ENCODE peak calls at places on chromosomes 13 and 19, in nine cellular contexts. One of them, this sample, is unnamed.

GRCh38 chr19:16204005-16204294 is 6.2 kb downstream of the AP1M1 start:
- DNase-seq in GM23338: no peak
- DNase-seq in CD4-positive, alpha-beta memory T cell: no peak
- DNase-seq in SK-N-SH: peak; percentile 15
- DNase-seq in A549: no peak
- DNase-seq in A673: no peak
- DNase-seq in neuronal stem cell: no peak
- DNase-seq in HFF-Myc: no peak
- DNase-seq in astrocyte of the spinal cord: no peak
- DNase-seq in this sample: peak; percentile 25

GRCh38 chr19:45442927-45443461 is 19.3 kb upstream of the ERCC1 start:
- DNase-seq in GM23338: peak; percentile 69
- DNase-seq in CD4-positive, alpha-beta memory T cell: peak; percentile 76
- DNase-seq in SK-N-SH: peak; percentile 59
- DNase-seq in A549: no peak
- DNase-seq in A673: peak; percentile 90
- DNase-seq in neuronal stem cell: no peak
- DNase-seq in HFF-Myc: no peak
- DNase-seq in astrocyte of the spinal cord: peak; percentile 41
- DNase-seq in this sample: peak; percentile 55

GRCh38 chr19:22335716-22336115 is 49.5 kb downstream of the ZNF729 start:
- DNase-seq in GM23338: no peak
- DNase-seq in CD4-positive, alpha-beta memory T cell: no peak
- DNase-seq in SK-N-SH: no peak
- DNase-seq in A549: no peak
- DNase-seq in A673: no peak
- DNase-seq in neuronal stem cell: no peak
- DNase-seq in HFF-Myc: no peak
- DNase-seq in astrocyte of the spinal cord: no peak
- DNase-seq in this sample: no peak

GRCh38 chr19:58275564-58275963 is 3.2 kb upstream of the ZNF8 start:
- DNase-seq in GM23338: no peak
- DNase-seq in CD4-positive, alpha-beta memory T cell: no peak
- DNase-seq in SK-N-SH: no peak
- DNase-seq in A549: no peak
- DNase-seq in A673: no peak
- DNase-seq in neuronal stem cell: no peak
- DNase-seq in HFF-Myc: no peak
- DNase-seq in astrocyte of the spinal cord: no peak
- DNase-seq in this sample: no peak

GRCh38 chr19:15091918-15092753 is 10.1 kb downstream of the OR1I1 start:
- DNase-seq in GM23338: peak; percentile 91
- DNase-seq in CD4-positive, alpha-beta memory T cell: peak; percentile 56
- DNase-seq in SK-N-SH: peak; percentile 50
- DNase-seq in A549: no peak
- DNase-seq in A673: peak; percentile 81
- DNase-seq in neuronal stem cell: peak; percentile 72
- DNase-seq in HFF-Myc: peak; percentile 62
- DNase-seq in astrocyte of the spinal cord: peak; percentile 70
- DNase-seq in this sample: peak; percentile 67

GRCh38 chr19:16441661-16442071 is 30.1 kb downstream of the EPS15L1 start:
- DNase-seq in GM23338: peak; percentile 80
- DNase-seq in CD4-positive, alpha-beta memory T cell: no peak
- DNase-seq in SK-N-SH: peak; percentile 75
- DNase-seq in A549: peak; percentile 24
- DNase-seq in A673: peak; percentile 37
- DNase-seq in neuronal stem cell: peak; percentile 38
- DNase-seq in HFF-Myc: no peak
- DNase-seq in astrocyte of the spinal cord: no peak
- DNase-seq in this sample: peak; percentile 92

GRCh38 chr13:108328848-108329247 is 59.3 kb downstream of the TNFSF13B start:
- DNase-seq in GM23338: no peak
- DNase-seq in CD4-positive, alpha-beta memory T cell: no peak
- DNase-seq in SK-N-SH: no peak
- DNase-seq in A549: no peak
- DNase-seq in A673: no peak
- DNase-seq in neuronal stem cell: no peak
- DNase-seq in HFF-Myc: no peak
- DNase-seq in astrocyte of the spinal cord: no peak
- DNase-seq in this sample: no peak

GRCh38 chr19:17579523-17580244 is 24.2 kb downstream of the COLGALT1 start:
- DNase-seq in GM23338: peak; percentile 97
- DNase-seq in CD4-positive, alpha-beta memory T cell: no peak
- DNase-seq in SK-N-SH: peak; percentile 92
- DNase-seq in A549: peak; percentile 73
- DNase-seq in A673: peak; percentile 50
- DNase-seq in neuronal stem cell: peak; percentile 45
- DNase-seq in HFF-Myc: no peak
- DNase-seq in astrocyte of the spinal cord: peak; percentile 39
- DNase-seq in this sample: peak; percentile 94

GRCh38 chr19:13149628-13150186 is 468 bp downstream of the STX10 start:
- DNase-seq in GM23338: peak; percentile 76
- DNase-seq in CD4-positive, alpha-beta memory T cell: no peak
- DNase-seq in SK-N-SH: peak; percentile 66
- DNase-seq in A549: no peak
- DNase-seq in A673: peak; percentile 57
- DNase-seq in neuronal stem cell: peak; percentile 27
- DNase-seq in HFF-Myc: no peak
- DNase-seq in astrocyte of the spinal cord: peak; percentile 47
- DNase-seq in this sample: no peak

GRCh38 chr19:16588824-16589577 is 16.8 kb upstream of the SLC35E1 start:
- DNase-seq in GM23338: no peak
- DNase-seq in CD4-positive, alpha-beta memory T cell: no peak
- DNase-seq in SK-N-SH: no peak
- DNase-seq in A549: no peak
- DNase-seq in A673: no peak
- DNase-seq in neuronal stem cell: no peak
- DNase-seq in HFF-Myc: no peak
- DNase-seq in astrocyte of the spinal cord: no peak
- DNase-seq in this sample: peak; percentile 37

GRCh38 chr13:102878491-102878890 is 32.7 kb downstream of the ERCC5 start:
- DNase-seq in GM23338: peak; percentile 18
- DNase-seq in CD4-positive, alpha-beta memory T cell: no peak
- DNase-seq in SK-N-SH: no peak
- DNase-seq in A549: no peak
- DNase-seq in A673: no peak
- DNase-seq in neuronal stem cell: peak; percentile 29
- DNase-seq in HFF-Myc: no peak
- DNase-seq in astrocyte of the spinal cord: peak; percentile 58
- DNase-seq in this sample: no peak

GRCh38 chr13:41496420-41497234 is 39.3 kb downstream of the RGCC start:
- DNase-seq in GM23338: no peak
- DNase-seq in CD4-positive, alpha-beta memory T cell: no peak
- DNase-seq in SK-N-SH: no peak
- DNase-seq in A549: no peak
- DNase-seq in A673: no peak
- DNase-seq in neuronal stem cell: no peak
- DNase-seq in HFF-Myc: no peak
- DNase-seq in astrocyte of the spinal cord: peak; percentile 45
- DNase-seq in this sample: no peak

GRCh38 chr13:19959141-19959830 is 759 bp downstream of the ZMYM2 start:
- DNase-seq in GM23338: peak; percentile 61
- DNase-seq in CD4-positive, alpha-beta memory T cell: peak; percentile 83
- DNase-seq in SK-N-SH: peak; percentile 62
- DNase-seq in A549: peak; percentile 19
- DNase-seq in A673: peak; percentile 69
- DNase-seq in neuronal stem cell: peak; percentile 49
- DNase-seq in HFF-Myc: no peak
- DNase-seq in astrocyte of the spinal cord: peak; percentile 48
- DNase-seq in this sample: peak; percentile 67

GRCh38 chr13:80036845-80037504 is 304.0 kb downstream of the SPRY2 start:
- DNase-seq in GM23338: no peak
- DNase-seq in CD4-positive, alpha-beta memory T cell: no peak
- DNase-seq in SK-N-SH: no peak
- DNase-seq in A549: no peak
- DNase-seq in A673: no peak
- DNase-seq in neuronal stem cell: no peak
- DNase-seq in HFF-Myc: no peak
- DNase-seq in astrocyte of the spinal cord: no peak
- DNase-seq in this sample: no peak

GRCh38 chr19:48635966-48636858 is 967 bp downstream of the DBP start:
- DNase-seq in GM23338: peak; percentile 48
- DNase-seq in CD4-positive, alpha-beta memory T cell: peak; percentile 60
- DNase-seq in SK-N-SH: no peak
- DNase-seq in A549: no peak
- DNase-seq in A673: peak; percentile 48
- DNase-seq in neuronal stem cell: no peak
- DNase-seq in HFF-Myc: no peak
- DNase-seq in astrocyte of the spinal cord: no peak
- DNase-seq in this sample: peak; percentile 68

GRCh38 chr19:6772866-6773322 is 386 bp downstream of the VAV1 start:
- DNase-seq in GM23338: no peak
- DNase-seq in CD4-positive, alpha-beta memory T cell: no peak
- DNase-seq in SK-N-SH: no peak
- DNase-seq in A549: no peak
- DNase-seq in A673: no peak
- DNase-seq in neuronal stem cell: no peak
- DNase-seq in HFF-Myc: no peak
- DNase-seq in astrocyte of the spinal cord: no peak
- DNase-seq in this sample: no peak
- H3K4me3 ChIP-seq in GM23338: no peak overlapping the region
- H3K4me3 ChIP-seq in CD4-positive, alpha-beta memory T cell: peak overlapping the region; percentile 96
- H3K4me3 ChIP-seq in SK-N-SH: no peak overlapping the region
- H3K4me3 ChIP-seq in A549: no peak overlapping the region
- H3K4me3 ChIP-seq in A673: peak overlapping the region; percentile 92
- H3K4me3 ChIP-seq in neuronal stem cell: no peak overlapping the region
- H3K4me3 ChIP-seq in HFF-Myc: no peak overlapping the region
- H3K4me3 ChIP-seq in astrocyte of the spinal cord: no peak overlapping the region
- H3K4me3 ChIP-seq in this sample: no peak overlapping the region

DNA sequence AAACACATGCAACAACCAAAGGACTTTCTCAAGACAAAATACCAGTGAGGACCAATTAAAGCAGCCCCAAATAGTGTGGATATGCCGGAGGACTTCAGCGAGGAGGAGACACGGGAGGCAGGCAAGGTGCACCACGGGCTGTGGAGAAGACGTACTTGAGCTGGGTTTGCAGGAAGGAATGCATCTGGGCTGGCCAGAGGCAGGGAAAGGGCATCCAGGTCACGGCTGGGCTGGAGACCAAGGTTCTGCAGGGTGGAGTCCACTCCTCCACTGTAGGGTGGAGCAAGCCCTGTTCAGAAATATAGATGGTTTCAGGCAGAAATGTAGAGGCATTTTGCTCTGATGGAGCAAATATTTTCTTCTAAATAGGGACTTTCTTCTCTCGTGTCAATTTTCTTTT is 36.6 kb upstream of the MEDAG start:
- DNase-seq in GM23338: no peak
- DNase-seq in CD4-positive, alpha-beta memory T cell: no peak
- DNase-seq in SK-N-SH: no peak
- DNase-seq in A549: no peak
- DNase-seq in A673: no peak
- DNase-seq in neuronal stem cell: no peak
- DNase-seq in HFF-Myc: no peak
- DNase-seq in astrocyte of the spinal cord: peak; percentile 43
- DNase-seq in this sample: no peak
- H3K4me3 ChIP-seq in GM23338: no peak overlapping the region
- H3K4me3 ChIP-seq in CD4-positive, alpha-beta memory T cell: no peak overlapping the region
- H3K4me3 ChIP-seq in SK-N-SH: no peak overlapping the region
- H3K4me3 ChIP-seq in A549: no peak overlapping the region
- H3K4me3 ChIP-seq in A673: no peak overlapping the region
- H3K4me3 ChIP-seq in neuronal stem cell: no peak overlapping the region
- H3K4me3 ChIP-seq in HFF-Myc: no peak overlapping the region
- H3K4me3 ChIP-seq in astrocyte of the spinal cord: no peak overlapping the region
- H3K4me3 ChIP-seq in this sample: no peak overlapping the region

GRCh38 chr13:98134901-98135300 is 8.0 kb upstream of the FARP1 start:
- DNase-seq in GM23338: no peak
- DNase-seq in CD4-positive, alpha-beta memory T cell: no peak
- DNase-seq in SK-N-SH: no peak
- DNase-seq in A549: no peak
- DNase-seq in A673: no peak
- DNase-seq in neuronal stem cell: no peak
- DNase-seq in HFF-Myc: no peak
- DNase-seq in astrocyte of the spinal cord: no peak
- DNase-seq in this sample: no peak

GRCh38 chr13:98129059-98129741 is 13.7 kb upstream of the FARP1 start:
- DNase-seq in GM23338: no peak
- DNase-seq in CD4-positive, alpha-beta memory T cell: no peak
- DNase-seq in SK-N-SH: no peak
- DNase-seq in A549: no peak
- DNase-seq in A673: no peak
- DNase-seq in neuronal stem cell: no peak
- DNase-seq in HFF-Myc: no peak
- DNase-seq in astrocyte of the spinal cord: peak; percentile 12
- DNase-seq in this sample: no peak

DNA sequence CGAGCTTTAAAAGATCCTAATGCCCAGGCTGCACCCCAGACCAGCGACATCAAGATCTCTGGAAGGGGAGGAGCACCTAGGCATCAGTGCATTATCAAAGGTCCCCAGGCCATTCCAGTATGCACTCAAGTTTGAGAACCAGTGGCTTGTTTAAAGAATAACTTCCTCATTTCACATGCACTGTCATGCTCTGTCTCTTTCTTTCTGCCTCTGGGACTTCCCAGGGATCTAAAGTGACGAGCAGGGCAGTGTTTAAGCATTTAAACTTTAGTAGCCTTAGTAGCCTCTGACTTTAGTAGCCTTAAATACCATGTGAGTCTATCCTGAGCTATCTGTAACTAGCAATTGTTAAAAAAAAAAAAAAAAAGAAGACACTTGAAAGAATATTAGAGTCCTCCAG is 8.9 kb upstream of the FARP1 start:
- DNase-seq in GM23338: no peak
- DNase-seq in CD4-positive, alpha-beta memory T cell: no peak
- DNase-seq in SK-N-SH: no peak
- DNase-seq in A549: no peak
- DNase-seq in A673: no peak
- DNase-seq in neuronal stem cell: no peak
- DNase-seq in HFF-Myc: no peak
- DNase-seq in astrocyte of the spinal cord: no peak
- DNase-seq in this sample: no peak
- H3K4me3 ChIP-seq in GM23338: no peak overlapping the region
- H3K4me3 ChIP-seq in CD4-positive, alpha-beta memory T cell: no peak overlapping the region
- H3K4me3 ChIP-seq in SK-N-SH: no peak overlapping the region
- H3K4me3 ChIP-seq in A549: no peak overlapping the region
- H3K4me3 ChIP-seq in A673: no peak overlapping the region
- H3K4me3 ChIP-seq in neuronal stem cell: no peak overlapping the region
- H3K4me3 ChIP-seq in HFF-Myc: no peak overlapping the region
- H3K4me3 ChIP-seq in astrocyte of the spinal cord: no peak overlapping the region
- H3K4me3 ChIP-seq in this sample: no peak overlapping the region

GRCh38 chr19:4057913-4058695 is 8.6 kb downstream of the ZBTB7A start:
- DNase-seq in GM23338: peak; percentile 1
- DNase-seq in CD4-positive, alpha-beta memory T cell: no peak
- DNase-seq in SK-N-SH: no peak
- DNase-seq in A549: peak; percentile 74
- DNase-seq in A673: peak; percentile 44
- DNase-seq in neuronal stem cell: no peak
- DNase-seq in HFF-Myc: peak; percentile 68
- DNase-seq in astrocyte of the spinal cord: peak; percentile 79
- DNase-seq in this sample: peak; percentile 83
- H3K4me3 ChIP-seq in GM23338: no peak overlapping the region
- H3K4me3 ChIP-seq in CD4-positive, alpha-beta memory T cell: no peak overlapping the region
- H3K4me3 ChIP-seq in SK-N-SH: no peak overlapping the region
- H3K4me3 ChIP-seq in A549: peak overlapping the region; percentile 26
- H3K4me3 ChIP-seq in A673: no peak overlapping the region
- H3K4me3 ChIP-seq in neuronal stem cell: no peak overlapping the region
- H3K4me3 ChIP-seq in HFF-Myc: peak overlapping the region; percentile 33
- H3K4me3 ChIP-seq in astrocyte of the spinal cord: no peak overlapping the region
- H3K4me3 ChIP-seq in this sample: no peak overlapping the region

GRCh38 chr19:33798701-33799111 is 2.0 kb downstream of the KCTD15 start:
- DNase-seq in GM23338: peak; percentile 56
- DNase-seq in CD4-positive, alpha-beta memory T cell: no peak
- DNase-seq in SK-N-SH: peak; percentile 21
- DNase-seq in A549: no peak
- DNase-seq in A673: no peak
- DNase-seq in neuronal stem cell: peak; percentile 33
- DNase-seq in HFF-Myc: no peak
- DNase-seq in astrocyte of the spinal cord: peak; percentile 41
- DNase-seq in this sample: peak; percentile 77
- H3K4me3 ChIP-seq in GM23338: peak overlapping the region; percentile 88
- H3K4me3 ChIP-seq in CD4-positive, alpha-beta memory T cell: no peak overlapping the region
- H3K4me3 ChIP-seq in SK-N-SH: no peak overlapping the region
- H3K4me3 ChIP-seq in A549: no peak overlapping the region
- H3K4me3 ChIP-seq in A673: no peak overlapping the region
- H3K4me3 ChIP-seq in neuronal stem cell: peak overlapping the region; percentile 72
- H3K4me3 ChIP-seq in HFF-Myc: peak overlapping the region; percentile 71
- H3K4me3 ChIP-seq in astrocyte of the spinal cord: peak overlapping the region; percentile 75
- H3K4me3 ChIP-seq in this sample: peak overlapping the region; percentile 60